ENCODE peak calls at places on chromosome 17, in eight cellular contexts. X is hepatocyte; H is AG10803; B is dorsolateral prefrontal cortex; P is stimulated activated CD8-positive, alpha-beta memory T cell treated with anti-CD3 and anti-CD28 coated beads, Interleukin-4, amount 100 ng/mL, for 4 hours; E is head of caudate nucleus; F is AG09319; R is heart left ventricle. N is an unnamed sample.

GRCh38 chr17:63382826-63383225 is 63.3 kb downstream of the CYB561 start:
- DNase-seq in F (no peak), B (no peak), E (no peak), R (no peak), H (peak), P (no peak), X (no peak), N (no peak)

GRCh38 chr17:74249966-74250365 is 24.1 kb upstream of the DNAI2 start:
- DNase-seq in F (no peak), H (no peak), P (no peak), B (peak), E (peak), X (no peak), R (peak), N (no peak)

GRCh38 chr17:55432358-55433028 is 10.9 kb upstream of the MMD start:
- DNase-seq in R (no peak), E (no peak), X (no peak), H (peak), P (no peak), F (no peak), B (no peak), N (no peak)

GRCh38 chr17:80917716-80918560 is 73.7 kb upstream of the CHMP6 start:
- DNase-seq in H (no peak), X (no peak), P (no peak), R (no peak), B (no peak), E (no peak), F (no peak), N (no peak)

GRCh38 chr17:67753026-67753425 is 35.3 kb downstream of the NOL11 start:
- DNase-seq in H (no peak), E (no peak), X (no peak), F (no peak), R (no peak), B (no peak), P (no peak), N (no peak)

GRCh38 chr17:75896360-75897075 is at the start of gene TRIM65:
- DNase-seq in E (peak), H (peak), B (peak), X (peak), P (peak), F (peak), R (peak), N (peak)

GRCh38 chr17:53150101-53150698 is 672.5 kb upstream of the KIF2B start:
- DNase-seq in B (no peak), R (no peak), P (no peak), F (no peak), E (no peak), H (no peak), X (peak), N (peak)

GRCh38 chr17:58531661-58532554 is 17.5 kb upstream of the MTMR4 start:
- DNase-seq in F (no peak), P (peak), B (peak), R (peak), X (peak), H (peak), E (peak), N (peak)

GRCh38 chr17:61770752-61771533 is 92.4 kb downstream of the BRIP1 start:
- DNase-seq in X (no peak), H (peak), F (no peak), P (no peak), E (no peak), R (no peak), B (no peak), N (no peak)

GRCh38 chr17:40846515-40847155 is 20.4 kb downstream of the KRT12 start:
- DNase-seq in E (no peak), R (no peak), P (no peak), F (no peak), B (no peak), X (no peak), H (no peak), N (peak)

GRCh38 chr17:78494961-78495330 is 82.2 kb downstream of the DNAH17 start:
- DNase-seq in B (no peak), F (no peak), R (no peak), E (no peak), X (no peak), H (no peak), P (no peak), N (no peak)

GRCh38 chr17:3447625-3448024 is 14.0 kb upstream of the OR1E2 start:
- DNase-seq in F (no peak), H (no peak), B (no peak), P (no peak), R (no peak), E (no peak), X (peak), N (peak)